ENCODE peak calls at places on chromosomes 12 and 14, in four cellular contexts. B is A549, O is K562, Z is HepG2. G is an unnamed sample.

GRCh38 chr12:132424118-132424438 is 65.9 kb upstream of the FBRSL1 start:
- DNase-seq in O (no peak), Z (no peak), B (no peak), G (no peak)

GRCh38 chr14:59484611-59485174 is 376 bp downstream of the JKAMP start:
- DNase-seq in Z (no peak), B (no peak), O (no peak), G (no peak)

GRCh38 chr14:54451961-54452360 is 10.8 kb upstream of the CNIH1 start:
- DNase-seq in O (no peak), B (no peak), Z (peak), G (no peak)

GRCh38 chr14:101125719-101126375 is 222.3 kb upstream of the RTL1 start:
- DNase-seq in Z (no peak), O (no peak), B (no peak), G (no peak)

GRCh38 chr12:112645586-112645985 is 146.0 kb upstream of the RPH3A start:
- DNase-seq in B (no peak), Z (no peak), O (no peak), G (no peak)

GRCh38 chr14:36591482-36591881 is 9.1 kb upstream of the NKX2-8 start:
- DNase-seq in B (no peak), Z (no peak), O (no peak), G (no peak)

GRCh38 chr12:124469193-124469888 is 98.1 kb downstream of the NCOR2 start:
- DNase-seq in O (peak), Z (no peak), B (no peak), G (peak)

GRCh38 chr14:37147310-37147875 is 25.0 kb downstream of the SLC25A21 start:
- DNase-seq in Z (no peak), O (no peak), B (no peak), G (no peak)

GRCh38 chr12:123004287-123004686 is 23.8 kb downstream of the ARL6IP4 start:
- DNase-seq in Z (no peak), O (no peak), B (no peak), G (no peak)

GRCh38 chr14:102532204-102532658 is 22.7 kb upstream of the ANKRD9 start:
- DNase-seq in B (peak), Z (no peak), O (no peak), G (no peak)

GRCh38 chr14:104929268-104930230 is 4.9 kb downstream of the PLD4 start:
- DNase-seq in Z (no peak), B (no peak), O (peak), G (no peak)

GRCh38 chr12:129750426-129750825 is 153.4 kb downstream of the TMEM132D start:
- DNase-seq in O (no peak), B (no peak), Z (no peak), G (no peak)

GRCh38 chr12:112116232-112117060 is 7.9 kb upstream of the NAA25 start:
- DNase-seq in Z (peak), O (peak), B (peak), G (peak)

GRCh38 chr12:127176804-127177203 is 1090.2 kb upstream of the TMEM132C start:
- DNase-seq in B (no peak), Z (no peak), O (no peak), G (no peak)

GRCh38 chr12:96981053-96981452 is 74.0 kb downstream of the NEDD1 start:
- DNase-seq in Z (no peak), O (no peak), B (no peak), G (no peak)

GRCh38 chr12:128387811-128388422 is 120.9 kb downstream of the TMEM132C start:
- DNase-seq in B (peak), Z (peak), O (peak), G (peak)

GRCh38 chr12:110972870-110973269 is 52.5 kb upstream of the MYL2 start:
- DNase-seq in O (no peak), Z (no peak), B (no peak), G (no peak)

GRCh38 chr12:103268831-103269514 is 226.8 kb downstream of the C12orf42 start:
- DNase-seq in O (no peak), Z (no peak), B (no peak), G (no peak)

GRCh38 chr12:71166280-71166679 is 8.5 kb upstream of the TSPAN8 start:
- DNase-seq in B (no peak), Z (no peak), O (no peak), G (no peak)

GRCh38 chr12:9750276-9751203 is 10.2 kb downstream of the CD69 start:
- DNase-seq in Z (peak), O (peak), B (peak), G (no peak)

GRCh38 chr12:116856729-116857128 is 24.5 kb downstream of the HRK start:
- DNase-seq in Z (no peak), B (no peak), O (no peak), G (no peak)

GRCh38 chr12:119338593-119339363 is 4.2 kb downstream of the CCDC60 start:
- DNase-seq in O (no peak), Z (no peak), B (no peak), G (no peak)

GRCh38 chr14:26730929-26731618 is 133.2 kb upstream of the NOVA1 start:
- DNase-seq in O (peak), Z (no peak), B (no peak), G (peak)

GRCh38 chr14:64719601-64720000 is 15.4 kb downstream of the PLEKHG3 start:
- DNase-seq in B (no peak), Z (no peak), O (no peak), G (no peak)

GRCh38 chr12:45284096-45284901 is 68.4 kb downstream of the ANO6 start:
- DNase-seq in O (no peak), B (no peak), Z (peak), G (no peak)

GRCh38 chr12:101743242-101743641 is 4.0 kb upstream of the SYCP3 start:
- DNase-seq in O (no peak), Z (no peak), B (no peak), G (no peak)

DNA sequence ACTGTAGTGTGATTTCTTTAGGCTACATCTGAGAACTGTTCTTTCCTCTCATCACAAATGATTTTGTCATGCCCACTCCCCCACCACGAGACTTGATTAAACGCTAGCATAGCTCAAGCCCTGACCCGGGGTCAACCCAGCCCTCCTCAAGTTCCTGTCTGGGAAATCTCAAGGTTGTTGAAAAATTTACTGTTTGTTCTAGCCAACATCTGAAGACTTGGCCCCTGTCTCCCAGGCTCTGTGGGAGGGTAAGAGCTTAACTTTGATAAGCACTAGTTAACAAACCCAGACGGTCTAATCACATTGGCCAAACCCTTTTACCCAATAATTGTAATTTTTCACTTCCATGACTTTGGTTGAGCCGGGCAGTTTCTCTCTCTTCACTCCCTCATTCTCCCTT is 86.2 kb upstream of the AMIGO2 start:
- DNase-seq in Z (no peak), O (peak), B (no peak), G (no peak)
- TF ChIP-seq RNF2 in Z (no peak), O (no peak), B (no peak), G (no peak)

GRCh38 chr14:22416193-22416592 is 172.8 kb downstream of the DAD1 start:
- DNase-seq in B (no peak), Z (no peak), O (no peak), G (no peak)
- H3K4me2 ChIP-seq in B (no peak), Z (no peak), O (no peak), G (no peak)

GRCh38 chr14:77607741-77608302 is 8.6 kb downstream of the SPTLC2 start:
- DNase-seq in O (no peak), Z (no peak), B (no peak), G (no peak)
- TF ChIP-seq RNF2 in O (no peak), Z (no peak), B (no peak), G (no peak)

GRCh38 chr14:21262410-21262809 is 6.8 kb downstream of the HNRNPC start:
- DNase-seq in O (no peak), Z (no peak), B (no peak), G (peak)
- H3K4me2 ChIP-seq in O (no peak), Z (peak), B (peak), G (peak)

DNA sequence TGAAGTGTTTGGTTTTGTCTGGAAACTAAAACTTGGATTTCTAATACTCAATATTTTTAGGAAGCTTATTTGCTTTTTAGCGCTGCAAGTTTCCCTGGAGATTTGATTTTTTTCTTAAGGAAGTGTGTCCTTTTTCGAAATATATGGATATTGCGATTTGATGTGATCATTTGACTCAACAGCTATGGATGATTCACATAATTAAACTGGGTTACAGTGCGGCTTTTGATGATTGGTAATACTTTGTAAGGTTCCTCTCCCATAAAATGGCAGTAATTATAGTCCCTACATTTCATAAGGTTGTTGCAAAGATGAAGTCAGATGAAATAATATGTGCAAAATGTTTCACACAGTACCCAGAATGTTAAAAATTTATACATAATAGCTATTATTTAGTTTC is 13.1 kb downstream of the LDHB start:
- DNase-seq in O (no peak), B (no peak), Z (no peak), G (no peak)
- TF ChIP-seq RNF2 in O (no peak), B (no peak), Z (no peak), G (no peak)

GRCh38 chr12:72246370-72246769 is 25.8 kb upstream of the TRHDE start:
- DNase-seq in Z (no peak), O (no peak), B (no peak), G (no peak)

GRCh38 chr12:72236071-72236705 is 36.0 kb upstream of the TRHDE start:
- DNase-seq in B (no peak), O (no peak), Z (no peak), G (no peak)

DNA sequence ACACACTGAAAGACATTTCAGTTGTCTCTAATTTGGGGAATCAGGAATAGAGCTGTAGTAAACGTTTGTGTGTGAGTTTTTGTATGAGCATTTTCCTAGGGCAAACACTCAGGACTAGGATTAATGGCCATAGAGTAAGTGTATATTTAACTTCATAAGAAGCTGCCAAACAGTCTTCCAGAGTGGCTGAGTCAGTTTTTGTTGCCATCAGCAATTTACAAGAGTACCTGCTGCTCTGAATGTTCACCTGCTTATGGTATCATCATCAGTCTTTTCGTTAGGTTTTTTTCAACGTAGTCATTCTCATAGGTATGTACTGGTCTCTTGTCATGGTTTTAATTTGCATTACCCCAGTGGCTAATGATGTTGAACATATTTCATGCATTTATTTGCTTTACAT is 30.6 kb upstream of the TRHDE start:
- DNase-seq in B (no peak), Z (no peak), O (no peak), G (no peak)
- H3K4me2 ChIP-seq in B (no peak), Z (no peak), O (no peak), G (no peak)